ENCODE peak calls at places on chromosome 3, in nine cellular contexts. One of them, this sample, is unnamed.

GRCh38 chr3:53158700-53159414 is 2.2 kb upstream of the PRKCD start:
- DNase-seq in fibroblast of lung: no peak
- DNase-seq in OCI-LY7: peak
- DNase-seq in kidney: no peak
- DNase-seq in transverse colon: no peak
- DNase-seq in SK-N-SH: no peak
- DNase-seq in body of pancreas: no peak
- DNase-seq in left ventricle myocardium inferior: no peak
- DNase-seq in upper lobe of right lung: no peak
- DNase-seq in this sample: no peak

GRCh38 chr3:129051776-129052400 is 8.7 kb upstream of the GP9 start:
- DNase-seq in left ventricle myocardium inferior: peak
- DNase-seq in OCI-LY7: no peak
- DNase-seq in SK-N-SH: no peak
- DNase-seq in transverse colon: peak
- DNase-seq in body of pancreas: peak
- DNase-seq in upper lobe of right lung: peak
- DNase-seq in fibroblast of lung: no peak
- DNase-seq in kidney: no peak
- DNase-seq in this sample: no peak

GRCh38 chr3:45966371-45966780 is 23.1 kb downstream of the CXCR6 start:
- DNase-seq in SK-N-SH: no peak
- DNase-seq in body of pancreas: no peak
- DNase-seq in OCI-LY7: no peak
- DNase-seq in upper lobe of right lung: no peak
- DNase-seq in fibroblast of lung: no peak
- DNase-seq in transverse colon: no peak
- DNase-seq in kidney: no peak
- DNase-seq in left ventricle myocardium inferior: peak
- DNase-seq in this sample: no peak

GRCh38 chr3:52346623-52347530 is 30.8 kb downstream of the DNAH1 start:
- DNase-seq in body of pancreas: peak
- DNase-seq in transverse colon: no peak
- DNase-seq in SK-N-SH: no peak
- DNase-seq in left ventricle myocardium inferior: no peak
- DNase-seq in OCI-LY7: no peak
- DNase-seq in upper lobe of right lung: no peak
- DNase-seq in kidney: peak
- DNase-seq in fibroblast of lung: peak
- DNase-seq in this sample: no peak

GRCh38 chr3:42749753-42750231 is 23.3 kb downstream of the CCDC13 start:
- DNase-seq in body of pancreas: no peak
- DNase-seq in fibroblast of lung: peak
- DNase-seq in upper lobe of right lung: no peak
- DNase-seq in kidney: no peak
- DNase-seq in transverse colon: no peak
- DNase-seq in OCI-LY7: peak
- DNase-seq in left ventricle myocardium inferior: no peak
- DNase-seq in SK-N-SH: no peak
- DNase-seq in this sample: no peak

GRCh38 chr3:58585005-58585786 is 8.0 kb upstream of the FAM107A start:
- DNase-seq in SK-N-SH: peak
- DNase-seq in kidney: peak
- DNase-seq in left ventricle myocardium inferior: peak
- DNase-seq in upper lobe of right lung: peak
- DNase-seq in transverse colon: peak
- DNase-seq in body of pancreas: peak
- DNase-seq in fibroblast of lung: peak
- DNase-seq in OCI-LY7: peak
- DNase-seq in this sample: no peak

GRCh38 chr3:150925751-150926201 is 20.5 kb upstream of the MINDY4B start:
- DNase-seq in SK-N-SH: peak
- DNase-seq in kidney: peak
- DNase-seq in body of pancreas: peak
- DNase-seq in transverse colon: peak
- DNase-seq in left ventricle myocardium inferior: peak
- DNase-seq in fibroblast of lung: peak
- DNase-seq in upper lobe of right lung: peak
- DNase-seq in OCI-LY7: peak
- DNase-seq in this sample: peak

GRCh38 chr3:141246224-141246957 is 14.8 kb downstream of the PXYLP1 start:
- DNase-seq in left ventricle myocardium inferior: no peak
- DNase-seq in body of pancreas: peak
- DNase-seq in kidney: no peak
- DNase-seq in transverse colon: no peak
- DNase-seq in SK-N-SH: no peak
- DNase-seq in upper lobe of right lung: no peak
- DNase-seq in fibroblast of lung: no peak
- DNase-seq in OCI-LY7: no peak
- DNase-seq in this sample: no peak

GRCh38 chr3:46811615-46812236 is 51.5 kb downstream of the MYL3 start:
- DNase-seq in left ventricle myocardium inferior: no peak
- DNase-seq in upper lobe of right lung: peak
- DNase-seq in SK-N-SH: peak
- DNase-seq in transverse colon: no peak
- DNase-seq in OCI-LY7: no peak
- DNase-seq in fibroblast of lung: no peak
- DNase-seq in kidney: peak
- DNase-seq in body of pancreas: peak
- DNase-seq in this sample: no peak

GRCh38 chr3:82080261-82080660 is 318.8 kb upstream of the GBE1 start:
- DNase-seq in left ventricle myocardium inferior: no peak
- DNase-seq in fibroblast of lung: no peak
- DNase-seq in kidney: no peak
- DNase-seq in transverse colon: no peak
- DNase-seq in upper lobe of right lung: no peak
- DNase-seq in OCI-LY7: no peak
- DNase-seq in SK-N-SH: no peak
- DNase-seq in body of pancreas: no peak
- DNase-seq in this sample: no peak

GRCh38 chr3:80060664-80061063 is 292.9 kb upstream of the ROBO1 start:
- DNase-seq in transverse colon: no peak
- DNase-seq in upper lobe of right lung: no peak
- DNase-seq in kidney: no peak
- DNase-seq in SK-N-SH: no peak
- DNase-seq in body of pancreas: no peak
- DNase-seq in fibroblast of lung: peak
- DNase-seq in OCI-LY7: no peak
- DNase-seq in left ventricle myocardium inferior: no peak
- DNase-seq in this sample: no peak

GRCh38 chr3:24348348-24348747 is 146.3 kb downstream of the THRB start:
- DNase-seq in upper lobe of right lung: no peak
- DNase-seq in fibroblast of lung: no peak
- DNase-seq in left ventricle myocardium inferior: no peak
- DNase-seq in body of pancreas: peak
- DNase-seq in transverse colon: no peak
- DNase-seq in OCI-LY7: no peak
- DNase-seq in kidney: no peak
- DNase-seq in SK-N-SH: no peak
- DNase-seq in this sample: no peak

GRCh38 chr3:52430416-52430810 is 14.5 kb downstream of the SEMA3G start:
- DNase-seq in body of pancreas: no peak
- DNase-seq in upper lobe of right lung: no peak
- DNase-seq in transverse colon: no peak
- DNase-seq in SK-N-SH: no peak
- DNase-seq in kidney: peak
- DNase-seq in fibroblast of lung: no peak
- DNase-seq in left ventricle myocardium inferior: peak
- DNase-seq in OCI-LY7: no peak
- DNase-seq in this sample: no peak

GRCh38 chr3:134904333-134904771 is 109.3 kb downstream of the EPHB1 start:
- DNase-seq in SK-N-SH: no peak
- DNase-seq in left ventricle myocardium inferior: no peak
- DNase-seq in fibroblast of lung: no peak
- DNase-seq in body of pancreas: peak
- DNase-seq in upper lobe of right lung: no peak
- DNase-seq in kidney: no peak
- DNase-seq in OCI-LY7: no peak
- DNase-seq in transverse colon: no peak
- DNase-seq in this sample: no peak

GRCh38 chr3:11589706-11590105 is 54.0 kb downstream of the VGLL4 start:
- DNase-seq in OCI-LY7: no peak
- DNase-seq in transverse colon: no peak
- DNase-seq in SK-N-SH: no peak
- DNase-seq in body of pancreas: peak
- DNase-seq in kidney: no peak
- DNase-seq in upper lobe of right lung: no peak
- DNase-seq in left ventricle myocardium inferior: no peak
- DNase-seq in fibroblast of lung: no peak
- DNase-seq in this sample: no peak

GRCh38 chr3:11593318-11594034 is 50.2 kb downstream of the VGLL4 start:
- DNase-seq in upper lobe of right lung: no peak
- DNase-seq in kidney: no peak
- DNase-seq in left ventricle myocardium inferior: no peak
- DNase-seq in SK-N-SH: no peak
- DNase-seq in transverse colon: no peak
- DNase-seq in body of pancreas: no peak
- DNase-seq in fibroblast of lung: no peak
- DNase-seq in OCI-LY7: no peak
- DNase-seq in this sample: no peak

GRCh38 chr3:11592460-11593298 is 51.0 kb downstream of the VGLL4 start:
- DNase-seq in upper lobe of right lung: no peak
- DNase-seq in transverse colon: no peak
- DNase-seq in fibroblast of lung: no peak
- DNase-seq in kidney: no peak
- DNase-seq in OCI-LY7: no peak
- DNase-seq in left ventricle myocardium inferior: no peak
- DNase-seq in body of pancreas: no peak
- DNase-seq in SK-N-SH: no peak
- DNase-seq in this sample: no peak

GRCh38 chr3:11591006-11591360 is 52.7 kb downstream of the VGLL4 start:
- DNase-seq in left ventricle myocardium inferior: no peak
- DNase-seq in transverse colon: no peak
- DNase-seq in upper lobe of right lung: no peak
- DNase-seq in SK-N-SH: no peak
- DNase-seq in OCI-LY7: no peak
- DNase-seq in fibroblast of lung: no peak
- DNase-seq in kidney: no peak
- DNase-seq in body of pancreas: no peak
- DNase-seq in this sample: no peak

GRCh38 chr3:11591401-11592266 is 52.1 kb downstream of the VGLL4 start:
- DNase-seq in left ventricle myocardium inferior: peak
- DNase-seq in body of pancreas: peak
- DNase-seq in transverse colon: no peak
- DNase-seq in SK-N-SH: no peak
- DNase-seq in OCI-LY7: no peak
- DNase-seq in upper lobe of right lung: no peak
- DNase-seq in kidney: peak
- DNase-seq in fibroblast of lung: peak
- DNase-seq in this sample: no peak
- H3K4me3 ChIP-seq in left ventricle myocardium inferior: peak
- H3K4me3 ChIP-seq in body of pancreas: no peak
- H3K4me3 ChIP-seq in transverse colon: no peak
- H3K4me3 ChIP-seq in SK-N-SH: peak
- H3K4me3 ChIP-seq in OCI-LY7: no peak
- H3K4me3 ChIP-seq in upper lobe of right lung: no peak
- H3K4me3 ChIP-seq in kidney: peak
- H3K4me3 ChIP-seq in fibroblast of lung: no peak
- H3K4me3 ChIP-seq in this sample: no peak

GRCh38 chr3:132445812-132446211 is 28.5 kb downstream of the DNAJC13 start:
- DNase-seq in SK-N-SH: no peak
- DNase-seq in left ventricle myocardium inferior: no peak
- DNase-seq in fibroblast of lung: peak
- DNase-seq in body of pancreas: no peak
- DNase-seq in upper lobe of right lung: no peak
- DNase-seq in kidney: no peak
- DNase-seq in transverse colon: no peak
- DNase-seq in OCI-LY7: no peak
- DNase-seq in this sample: no peak
- H3K27ac ChIP-seq in SK-N-SH: no peak
- H3K27ac ChIP-seq in left ventricle myocardium inferior: no peak
- H3K27ac ChIP-seq in fibroblast of lung: no peak
- H3K27ac ChIP-seq in body of pancreas: no peak
- H3K27ac ChIP-seq in upper lobe of right lung: no peak
- H3K27ac ChIP-seq in kidney: no peak
- H3K27ac ChIP-seq in transverse colon: no peak
- H3K27ac ChIP-seq in OCI-LY7: no peak
- H3K27ac ChIP-seq in this sample: no peak

GRCh38 chr3:191066669-191067068 is 132.4 kb upstream of the OSTN start:
- DNase-seq in fibroblast of lung: peak
- DNase-seq in left ventricle myocardium inferior: no peak
- DNase-seq in body of pancreas: no peak
- DNase-seq in kidney: no peak
- DNase-seq in transverse colon: no peak
- DNase-seq in OCI-LY7: no peak
- DNase-seq in SK-N-SH: no peak
- DNase-seq in upper lobe of right lung: no peak
- DNase-seq in this sample: no peak
- TF ChIP-seq CTCF in fibroblast of lung: no peak
- TF ChIP-seq CTCF in left ventricle myocardium inferior: no peak
- TF ChIP-seq CTCF in body of pancreas: no peak
- TF ChIP-seq CTCF in kidney: no peak
- TF ChIP-seq CTCF in transverse colon: no peak
- TF ChIP-seq CTCF in OCI-LY7: no peak
- TF ChIP-seq CTCF in SK-N-SH: no peak
- TF ChIP-seq CTCF in upper lobe of right lung: no peak
- TF ChIP-seq CTCF in this sample: no peak

GRCh38 chr3:119035014-119035346 is 334 bp upstream of the IGSF11 start:
- DNase-seq in kidney: no peak
- DNase-seq in upper lobe of right lung: no peak
- DNase-seq in transverse colon: no peak
- DNase-seq in body of pancreas: no peak
- DNase-seq in SK-N-SH: no peak
- DNase-seq in fibroblast of lung: no peak
- DNase-seq in left ventricle myocardium inferior: no peak
- DNase-seq in OCI-LY7: no peak
- DNase-seq in this sample: no peak
- H3K4me3 ChIP-seq in kidney: peak
- H3K4me3 ChIP-seq in upper lobe of right lung: peak
- H3K4me3 ChIP-seq in transverse colon: peak
- H3K4me3 ChIP-seq in body of pancreas: peak
- H3K4me3 ChIP-seq in SK-N-SH: peak
- H3K4me3 ChIP-seq in fibroblast of lung: peak
- H3K4me3 ChIP-seq in left ventricle myocardium inferior: peak
- H3K4me3 ChIP-seq in OCI-LY7: peak
- H3K4me3 ChIP-seq in this sample: peak

This sample was measured in WERI-Rb-1.